ENCODE peak calls at places on chromosomes 16 and 17, in ten cellular contexts. C, W, S, A, P, E, O, K, B and L are unnamed samples. For H3K36me3, the result is how much of the 10 kb centered on the place peaks cover.

GRCh38 chr16:83705856-83706255 is 101.9 kb upstream of the HSBP1 start:
- DNase-seq in P (no peak), O (no peak), B (no peak), E (peak), K (no peak), C (no peak), S (no peak), W (no peak), A (no peak), L (no peak)

GRCh38 chr17:81994593-81995462 is 17.4 kb downstream of the ASPSCR1 start:
- DNase-seq in A (no peak), K (no peak), S (no peak), W (no peak), E (no peak), B (no peak), C (no peak), P (no peak), O (no peak), L (no peak)

GRCh38 chr17:64259922-64260321 is 3.1 kb downstream of the TEX2 start:
- DNase-seq in C (no peak), E (peak), P (no peak), A (peak), O (peak), K (peak), W (no peak), B (no peak), S (peak), L (no peak)

GRCh38 chr17:49646391-49647255 is 31.3 kb downstream of the SPOP start:
- DNase-seq in K (no peak), E (peak), S (no peak), W (no peak), A (peak), P (peak), O (peak), B (no peak), C (no peak), L (no peak)

GRCh38 chr17:78224226-78225087 is 7.0 kb upstream of the TMEM235 start:
- DNase-seq in S (no peak), O (no peak), E (no peak), K (no peak), B (no peak), C (no peak), W (no peak), A (no peak), P (no peak), L (no peak)

GRCh38 chr16:63005356-63005755 is 969.1 kb upstream of the CDH8 start:
- DNase-seq in E (no peak), O (no peak), A (no peak), C (no peak), K (no peak), S (no peak), W (no peak), B (no peak), P (no peak), L (no peak)

GRCh38 chr17:74797824-74798223 is 21.7 kb upstream of the NAT9 start:
- DNase-seq in K (no peak), B (no peak), C (no peak), P (no peak), S (no peak), E (no peak), O (no peak), A (no peak), W (no peak), L (no peak)

GRCh38 chr16:55498101-55498500 is 10.8 kb upstream of the LPCAT2 start:
- DNase-seq in W (no peak), S (no peak), K (peak), C (no peak), A (no peak), E (no peak), O (no peak), B (peak), P (no peak), L (peak)

GRCh38 chr16:2013527-2013926 is 3.9 kb upstream of the ZNF598 start:
- DNase-seq in K (no peak), C (no peak), O (no peak), E (no peak), S (no peak), W (no peak), P (no peak), A (no peak), B (no peak), L (no peak)

GRCh38 chr16:85205747-85206471 is 93.6 kb upstream of the CIBAR2 start:
- DNase-seq in W (no peak), C (peak), B (no peak), S (no peak), K (no peak), O (no peak), E (peak), P (no peak), A (peak), L (no peak)

GRCh38 chr16:85208181-85208580 is 95.9 kb upstream of the CIBAR2 start:
- DNase-seq in A (no peak), O (no peak), C (no peak), K (no peak), E (no peak), W (no peak), P (no peak), B (no peak), S (no peak), L (no peak)

GRCh38 chr16:85208643-85209520 is 96.6 kb upstream of the CIBAR2 start:
- DNase-seq in S (no peak), K (no peak), E (no peak), W (no peak), O (no peak), P (no peak), A (no peak), C (no peak), B (no peak), L (no peak)

GRCh38 chr16:85207357-85207921 is 95.2 kb upstream of the CIBAR2 start:
- DNase-seq in E (no peak), K (no peak), C (no peak), S (no peak), W (no peak), O (no peak), A (peak), P (no peak), B (no peak), L (no peak)

GRCh38 chr16:85206472-85207356 is 94.4 kb upstream of the CIBAR2 start:
- DNase-seq in S (no peak), O (no peak), B (no peak), E (peak), C (peak), K (peak), A (peak), P (peak), W (no peak), L (no peak)
- H3K27ac ChIP-seq in S (peak), O (no peak), B (peak), E (peak), C (peak), K (no peak), A (peak), P (peak), W (no peak), L (peak)

DNA sequence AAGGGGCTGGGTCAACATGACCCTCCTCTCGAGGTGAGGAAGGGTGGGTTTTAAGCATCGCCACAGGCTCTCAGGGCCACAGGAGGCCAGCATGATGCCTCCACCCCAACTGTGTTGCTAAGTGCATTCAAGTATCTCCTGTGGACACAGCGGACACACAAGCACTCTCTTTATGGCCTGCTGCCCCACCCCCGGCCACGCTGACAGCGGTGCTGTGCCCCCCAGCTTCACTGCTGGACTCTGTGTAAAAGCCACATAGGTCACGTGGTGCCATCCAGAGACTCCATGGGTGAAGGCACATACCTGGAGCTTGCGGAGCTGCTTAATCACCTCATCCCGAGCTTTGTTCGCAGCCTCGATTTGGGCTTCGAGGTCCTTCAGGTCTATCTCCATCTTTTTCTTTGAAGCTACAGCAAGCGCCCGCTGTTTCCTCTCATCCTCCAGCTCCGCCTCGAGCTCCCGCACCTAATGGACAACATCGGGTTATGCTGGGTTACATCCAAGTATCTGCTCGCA is 51.5 kb downstream of the NDEL1 start:
- DNase-seq in A (no peak), W (no peak), S (no peak), P (no peak), K (no peak), C (no peak), O (no peak), B (no peak), E (no peak), L (no peak)
- H3K36me3 ChIP-seq in A (half or more), W (half or more), S (under half), P (half or more), K (under half), C (under half), O (under half), B (under half), E (under half), L (under half)

DNA sequence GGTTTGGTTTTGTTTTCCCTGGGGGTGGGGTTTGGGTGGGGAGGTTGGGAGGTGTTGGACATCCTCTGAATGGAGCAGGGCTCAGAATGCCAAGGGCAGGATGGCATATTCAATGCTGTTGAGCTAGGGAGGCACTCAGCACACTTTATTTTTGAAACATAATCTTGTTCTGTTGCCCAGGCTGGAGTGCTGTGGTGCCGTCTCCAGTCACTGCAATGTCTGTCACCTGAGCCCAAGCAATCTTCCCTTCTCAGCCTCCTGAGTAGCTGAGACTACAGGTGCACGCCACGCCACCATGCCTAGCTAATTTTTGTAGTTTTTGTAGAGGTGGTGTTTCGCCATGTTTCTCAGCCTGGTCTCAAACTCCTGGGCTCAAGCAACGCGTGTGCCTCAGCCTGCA is 186.1 kb downstream of the RPTOR start:
- DNase-seq in S (no peak), B (no peak), W (no peak), O (no peak), K (no peak), A (no peak), C (no peak), E (no peak), P (no peak), L (no peak)
- H3K27ac ChIP-seq in S (no peak), B (no peak), W (no peak), O (no peak), K (no peak), A (no peak), C (no peak), E (no peak), P (no peak), L (no peak)

GRCh38 chr17:4892063-4892410 is 7.3 kb upstream of the C17orf107 start:
- DNase-seq in W (no peak), K (no peak), O (no peak), A (no peak), E (no peak), C (no peak), S (no peak), P (no peak), B (no peak), L (no peak)
- H3K36me3 ChIP-seq in W (half or more), K (under half), O (under half), A (half or more), E (under half), C (under half), S (half or more), P (half or more), B (half or more), L (half or more)